ENCODE peak calls at places on chromosomes 12 and 14, in five cellular contexts. A is CD4-positive, alpha-beta T cell; L is AG09309; U is GM23338; M is GM20000. H is an unnamed sample.

GRCh38 chr12:65192963-65193516 is 23.7 kb downstream of the LEMD3 start:
- DNase-seq in A (no peak), L (no peak), U (no peak), M (no peak), H (no peak)

GRCh38 chr14:90560529-90560928 is 163.7 kb downstream of the CALM1 start:
- DNase-seq in A (no peak), L (no peak), U (no peak), M (no peak), H (no peak)

GRCh38 chr12:114995891-114996290 is 311.9 kb upstream of the TBX3 start:
- DNase-seq in A (no peak), L (no peak), U (no peak), M (no peak), H (no peak)

GRCh38 chr12:77124767-77125166 is 59.4 kb upstream of the E2F7 start:
- DNase-seq in A (no peak), L (no peak), U (no peak), M (no peak), H (no peak)

GRCh38 chr12:6821271-6821673 is 349 bp upstream of the GPR162 start:
- DNase-seq in A (no peak), L (no peak), U (peak; percentile 89), M (no peak), H (peak; percentile 49)

GRCh38 chr14:60981626-60982455 is 796 bp downstream of the SLC38A6 start:
- DNase-seq in A (no peak), L (peak; percentile 80), U (peak; percentile 19), M (peak; percentile 14), H (peak; percentile 17)

GRCh38 chr12:122732170-122732569 is 1.5 kb upstream of the HCAR1 start:
- DNase-seq in A (no peak), L (no peak), U (no peak), M (no peak), H (peak; percentile 47)

GRCh38 chr12:100908501-100908900 is 113.9 kb downstream of the ANO4 start:
- DNase-seq in A (no peak), L (peak; percentile 65), U (no peak), M (no peak), H (no peak)

GRCh38 chr12:9674226-9674590 is 4.7 kb downstream of the CLEC2D start:
- DNase-seq in A (peak; percentile 44), L (no peak), U (no peak), M (no peak), H (peak; percentile 64)

GRCh38 chr12:57518176-57518919 is 2.0 kb downstream of the DDIT3 start:
- DNase-seq in A (no peak), L (no peak), U (no peak), M (no peak), H (no peak)

GRCh38 chr12:124036117-124037109 is 63.4 kb downstream of the ZNF664 start:
- DNase-seq in A (peak; percentile 29), L (no peak), U (peak; percentile 69), M (peak; percentile 73), H (peak; percentile 54)

GRCh38 chr14:103140316-103141109 is 17.3 kb downstream of the TNFAIP2 start:
- DNase-seq in A (no peak), L (no peak), U (no peak), M (peak; percentile 83), H (no peak)

GRCh38 chr12:67222302-67222701 is 46.9 kb upstream of the CAND1 start:
- DNase-seq in A (no peak), L (no peak), U (peak; percentile 75), M (no peak), H (no peak)

GRCh38 chr12:89918172-89918880 is 209.7 kb upstream of the ATP2B1 start:
- DNase-seq in A (no peak), L (no peak), U (no peak), M (no peak), H (no peak)

GRCh38 chr12:107225626-107226025 is 132.3 kb upstream of the CRY1 start:
- DNase-seq in A (no peak), L (no peak), U (peak; percentile 61), M (no peak), H (no peak)

GRCh38 chr14:101195309-101195724 is 291.8 kb upstream of the RTL1 start:
- DNase-seq in A (no peak), L (no peak), U (no peak), M (no peak), H (no peak)

GRCh38 chr12:91377456-91377855 is 194.8 kb upstream of the DCN start:
- DNase-seq in A (no peak), L (peak; percentile 41), U (no peak), M (no peak), H (no peak)

GRCh38 chr12:67638694-67639093 is 9.9 kb upstream of the DYRK2 start:
- DNase-seq in A (no peak), L (no peak), U (no peak), M (no peak), H (no peak)

GRCh38 chr14:50837271-50837670 is 6.3 kb upstream of the NIN start:
- DNase-seq in A (no peak), L (no peak), U (no peak), M (no peak), H (no peak)

GRCh38 chr12:26233620-26234019 is 38.2 kb downstream of the SSPN start:
- DNase-seq in A (no peak), L (peak; percentile 28), U (no peak), M (no peak), H (no peak)

GRCh38 chr14:53975444-53975843 is 18.8 kb upstream of the BMP4 start:
- DNase-seq in A (no peak), L (no peak), U (no peak), M (no peak), H (no peak)

GRCh38 chr14:24673059-24673458 is 39.1 kb upstream of the GZMB start:
- DNase-seq in A (no peak), L (no peak), U (no peak), M (no peak), H (no peak)

GRCh38 chr12:43444940-43445564 is 107.0 kb downstream of the ADAMTS20 start:
- DNase-seq in A (peak; percentile 17), L (peak; percentile 8), U (peak; percentile 79), M (peak; percentile 7), H (peak; percentile 77)

GRCh38 chr12:47509398-47509851 is 196.4 kb downstream of the RPAP3 start:
- DNase-seq in A (no peak), L (peak; percentile 89), U (no peak), M (no peak), H (no peak)

GRCh38 chr14:91315844-91316267 is 71.4 kb upstream of the GPR68 start:
- DNase-seq in A (peak; percentile 84), L (no peak), U (no peak), M (peak; percentile 89), H (peak; percentile 98)

GRCh38 chr12:115467531-115467930 is 783.6 kb upstream of the TBX3 start:
- DNase-seq in A (no peak), L (no peak), U (no peak), M (no peak), H (no peak)

GRCh38 chr14:72479471-72479931 is 414.4 kb downstream of the DPF3 start:
- DNase-seq in A (no peak), L (no peak), U (no peak), M (peak; percentile 26), H (peak; percentile 16)

GRCh38 chr12:125256537-125256936 is 191.3 kb downstream of the AACS start:
- DNase-seq in A (no peak), L (no peak), U (no peak), M (no peak), H (no peak)

DNA sequence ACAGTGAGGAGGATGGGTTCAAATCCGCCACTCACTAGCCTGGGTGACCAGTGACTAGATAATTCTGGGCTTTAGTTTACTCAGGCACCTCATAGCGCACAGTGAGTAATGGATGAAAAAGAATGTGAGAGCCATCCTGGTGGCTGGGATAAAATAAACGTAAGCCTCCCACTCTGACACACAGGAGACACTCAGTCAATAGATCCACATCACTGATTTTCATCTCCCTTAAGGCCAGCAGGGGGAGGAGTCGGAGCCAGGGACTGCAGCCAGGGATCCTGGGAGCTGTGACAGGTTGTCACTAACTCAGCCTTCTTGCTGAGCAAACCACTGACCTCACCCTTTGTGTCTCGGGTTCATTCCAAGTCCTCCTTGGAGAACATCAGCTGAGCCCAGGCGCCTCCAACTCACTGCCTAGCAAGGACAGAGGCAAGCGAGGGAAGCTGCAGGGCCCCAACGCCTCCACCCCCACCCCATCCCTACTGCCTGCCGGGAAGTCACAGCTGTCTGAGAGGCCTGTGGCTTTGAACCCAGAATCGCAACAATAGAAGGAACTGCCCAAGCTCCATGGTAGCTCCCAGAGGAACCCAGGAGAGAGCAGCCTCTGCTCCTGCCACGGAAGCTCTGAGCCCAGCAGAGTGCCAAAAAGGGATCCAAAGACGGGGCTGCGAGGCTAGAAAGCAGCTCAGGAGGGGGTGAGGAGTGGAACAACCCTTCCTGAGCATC is 30.7 kb downstream of the PXN start:
- DNase-seq in A (no peak), L (peak; percentile 86), U (peak; percentile 78), M (no peak), H (no peak)
- TF ChIP-seq CTCF in A (no peak), L (peak; percentile 63), U (peak; percentile 52), M (no peak), H (no peak)

DNA sequence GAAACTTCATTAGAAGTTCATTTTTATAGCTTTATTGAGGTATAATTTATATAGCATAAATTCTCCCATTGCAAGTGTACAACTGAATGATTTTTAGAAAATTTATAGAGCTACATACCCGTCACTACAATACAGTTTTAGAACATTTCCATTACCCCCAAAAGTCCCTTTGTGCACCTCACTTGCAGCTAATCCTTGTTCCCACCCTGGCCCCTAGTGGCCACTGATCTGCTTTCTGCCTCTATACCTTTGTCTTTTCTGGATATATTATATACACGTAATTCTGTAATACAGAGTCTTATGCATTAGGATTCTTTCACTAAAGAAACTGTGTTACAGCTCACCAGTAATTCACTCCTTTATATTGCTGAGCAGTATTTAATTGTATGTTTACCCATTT is 145.1 kb upstream of the DIO2 start:
- DNase-seq in A (no peak), L (no peak), U (peak; percentile 56), M (no peak), H (peak; percentile 1)
- TF ChIP-seq CTCF in A (no peak), L (peak; percentile 64), U (peak; percentile 72), M (no peak), H (no peak)

GRCh38 chr12:14811486-14811885 is 2.5 kb downstream of the SMCO3 start:
- DNase-seq in A (no peak), L (no peak), U (no peak), M (no peak), H (no peak)

GRCh38 chr12:14814082-14814481 is at the start of gene SMCO3:
- DNase-seq in A (no peak), L (no peak), U (no peak), M (no peak), H (no peak)

GRCh38 chr12:14810167-14810952 is 3.6 kb downstream of the SMCO3 start:
- DNase-seq in A (no peak), L (no peak), U (no peak), M (no peak), H (no peak)

GRCh38 chr12:14810953-14811483 is 3.0 kb downstream of the SMCO3 start:
- DNase-seq in A (no peak), L (no peak), U (peak; percentile 59), M (no peak), H (no peak)
- TF ChIP-seq CTCF in A (no peak), L (peak; percentile 66), U (peak; percentile 68), M (peak; percentile 19), H (no peak)

GRCh38 chr14:59939828-59940227 is 19.9 kb downstream of the LRRC9 start:
- DNase-seq in A (no peak), L (no peak), U (no peak), M (no peak), H (no peak)

DNA sequence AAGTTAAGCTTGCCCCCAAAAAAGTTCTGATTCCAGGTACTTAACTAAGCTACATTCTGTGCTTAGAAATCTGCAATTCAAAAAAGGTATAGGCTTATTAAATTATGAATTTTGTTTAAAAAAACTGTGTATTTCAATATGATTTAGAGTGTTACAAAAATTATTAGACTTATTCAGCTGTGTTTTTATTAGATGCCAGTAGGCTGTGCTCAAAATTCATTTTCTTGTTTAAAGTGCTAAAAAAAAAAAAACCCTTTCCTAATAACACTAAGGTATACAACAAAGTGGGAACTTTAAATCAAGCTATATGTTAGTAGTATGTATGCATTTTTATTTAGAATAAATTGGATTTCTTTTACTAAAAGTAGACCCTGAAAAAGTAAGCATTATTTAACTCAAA is 25.0 kb downstream of the LRRC9 start:
- DNase-seq in A (no peak), L (no peak), U (no peak), M (no peak), H (no peak)
- TF ChIP-seq CTCF in A (no peak), L (no peak), U (no peak), M (no peak), H (no peak)

H was measured in activated CD8-positive, alpha-beta T cell treated with anti-CD3 and anti-CD28 coated beads for 36 hours.